ENCODE peak calls at places on chromosomes 16 and 17, in five cellular contexts. One of them, this sample, is unnamed.

GRCh38 chr17:8963017-8963416 is 2.5 kb downstream of the PIK3R5 start:
- DNase-seq in left ventricle myocardium inferior: no peak
- DNase-seq in colonic mucosa: no peak
- DNase-seq in HFF-Myc: no peak
- DNase-seq in cardiac muscle cell: no peak
- DNase-seq in this sample: no peak

GRCh38 chr16:3971261-3971660 is 90.7 kb upstream of the CREBBP start:
- DNase-seq in left ventricle myocardium inferior: no peak
- DNase-seq in colonic mucosa: no peak
- DNase-seq in HFF-Myc: no peak
- DNase-seq in cardiac muscle cell: peak
- DNase-seq in this sample: no peak

GRCh38 chr16:81431554-81432353 is 12.9 kb upstream of the CMIP start:
- DNase-seq in left ventricle myocardium inferior: no peak
- DNase-seq in colonic mucosa: no peak
- DNase-seq in HFF-Myc: peak
- DNase-seq in cardiac muscle cell: peak
- DNase-seq in this sample: no peak

GRCh38 chr17:64067642-64068041 is 47.2 kb upstream of the ICAM2 start:
- DNase-seq in left ventricle myocardium inferior: no peak
- DNase-seq in colonic mucosa: no peak
- DNase-seq in HFF-Myc: no peak
- DNase-seq in cardiac muscle cell: no peak
- DNase-seq in this sample: no peak

GRCh38 chr16:84825896-84826557 is 6.2 kb downstream of the CRISPLD2 start:
- DNase-seq in left ventricle myocardium inferior: no peak
- DNase-seq in colonic mucosa: no peak
- DNase-seq in HFF-Myc: no peak
- DNase-seq in cardiac muscle cell: no peak
- DNase-seq in this sample: no peak

GRCh38 chr16:51756447-51757123 is 605.5 kb upstream of the SALL1 start:
- DNase-seq in left ventricle myocardium inferior: no peak
- DNase-seq in colonic mucosa: no peak
- DNase-seq in HFF-Myc: no peak
- DNase-seq in cardiac muscle cell: no peak
- DNase-seq in this sample: no peak

GRCh38 chr16:85210423-85211169 is 98.3 kb upstream of the CIBAR2 start:
- DNase-seq in left ventricle myocardium inferior: no peak
- DNase-seq in colonic mucosa: no peak
- DNase-seq in HFF-Myc: no peak
- DNase-seq in cardiac muscle cell: peak
- DNase-seq in this sample: no peak

GRCh38 chr16:4970010-4970409 is 11.9 kb downstream of the SEC14L5 start:
- DNase-seq in left ventricle myocardium inferior: no peak
- DNase-seq in colonic mucosa: no peak
- DNase-seq in HFF-Myc: no peak
- DNase-seq in cardiac muscle cell: no peak
- DNase-seq in this sample: no peak

GRCh38 chr17:81388612-81389367 is 6.5 kb upstream of the BAHCC1 start:
- DNase-seq in left ventricle myocardium inferior: no peak
- DNase-seq in colonic mucosa: no peak
- DNase-seq in HFF-Myc: no peak
- DNase-seq in cardiac muscle cell: no peak
- DNase-seq in this sample: no peak

GRCh38 chr17:40561871-40562611 is 3.2 kb downstream of the CCR7 start:
- DNase-seq in left ventricle myocardium inferior: no peak
- DNase-seq in colonic mucosa: no peak
- DNase-seq in HFF-Myc: no peak
- DNase-seq in cardiac muscle cell: no peak
- DNase-seq in this sample: peak

GRCh38 chr16:3161235-3162018 is 26.6 kb upstream of the OR1F1 start:
- DNase-seq in left ventricle myocardium inferior: no peak
- DNase-seq in colonic mucosa: peak
- DNase-seq in HFF-Myc: no peak
- DNase-seq in cardiac muscle cell: no peak
- DNase-seq in this sample: no peak

GRCh38 chr16:88419790-88420189 is 33.3 kb upstream of the ZFPM1 start:
- DNase-seq in left ventricle myocardium inferior: no peak
- DNase-seq in colonic mucosa: no peak
- DNase-seq in HFF-Myc: no peak
- DNase-seq in cardiac muscle cell: no peak
- DNase-seq in this sample: no peak

GRCh38 chr17:63988741-63989621 is 9.2 kb upstream of the PRR29 start:
- DNase-seq in left ventricle myocardium inferior: peak
- DNase-seq in colonic mucosa: no peak
- DNase-seq in HFF-Myc: no peak
- DNase-seq in cardiac muscle cell: peak
- DNase-seq in this sample: no peak

GRCh38 chr16:89072216-89073130 is 21.2 kb upstream of the ACSF3 start:
- DNase-seq in left ventricle myocardium inferior: peak
- DNase-seq in colonic mucosa: no peak
- DNase-seq in HFF-Myc: peak
- DNase-seq in cardiac muscle cell: peak
- DNase-seq in this sample: no peak

GRCh38 chr16:71610936-71611871 is 14.8 kb upstream of the MARVELD3 start:
- DNase-seq in left ventricle myocardium inferior: peak
- DNase-seq in colonic mucosa: peak
- DNase-seq in HFF-Myc: peak
- DNase-seq in cardiac muscle cell: peak
- DNase-seq in this sample: peak

GRCh38 chr16:85759136-85759535 is 8.2 kb upstream of the C16orf74 start:
- DNase-seq in left ventricle myocardium inferior: no peak
- DNase-seq in colonic mucosa: no peak
- DNase-seq in HFF-Myc: no peak
- DNase-seq in cardiac muscle cell: no peak
- DNase-seq in this sample: no peak

GRCh38 chr16:3961449-3961849 is 80.9 kb upstream of the CREBBP start:
- DNase-seq in left ventricle myocardium inferior: no peak
- DNase-seq in colonic mucosa: no peak
- DNase-seq in HFF-Myc: no peak
- DNase-seq in cardiac muscle cell: no peak
- DNase-seq in this sample: no peak

GRCh38 chr16:80739523-80739922 is 64.9 kb downstream of the CDYL2 start:
- DNase-seq in left ventricle myocardium inferior: no peak
- DNase-seq in colonic mucosa: no peak
- DNase-seq in HFF-Myc: no peak
- DNase-seq in cardiac muscle cell: no peak
- DNase-seq in this sample: no peak

GRCh38 chr16:48231675-48232214 is 12.4 kb upstream of the LONP2 start:
- DNase-seq in left ventricle myocardium inferior: peak
- DNase-seq in colonic mucosa: peak
- DNase-seq in HFF-Myc: no peak
- DNase-seq in cardiac muscle cell: peak
- DNase-seq in this sample: peak

GRCh38 chr16:67733734-67734470 is 14.8 kb upstream of the GFOD2 start:
- DNase-seq in left ventricle myocardium inferior: no peak
- DNase-seq in colonic mucosa: no peak
- DNase-seq in HFF-Myc: no peak
- DNase-seq in cardiac muscle cell: no peak
- DNase-seq in this sample: no peak

GRCh38 chr16:57798267-57798810 is 4.0 kb downstream of the KIFC3 start:
- DNase-seq in left ventricle myocardium inferior: no peak
- DNase-seq in colonic mucosa: no peak
- DNase-seq in HFF-Myc: no peak
- DNase-seq in cardiac muscle cell: no peak
- DNase-seq in this sample: no peak

GRCh38 chr16:23510154-23510914 is at the start of gene GGA2:
- DNase-seq in left ventricle myocardium inferior: peak
- DNase-seq in colonic mucosa: peak
- DNase-seq in HFF-Myc: peak
- DNase-seq in cardiac muscle cell: peak
- DNase-seq in this sample: peak

GRCh38 chr17:53092072-53092471 is 730.7 kb upstream of the KIF2B start:
- DNase-seq in left ventricle myocardium inferior: no peak
- DNase-seq in colonic mucosa: no peak
- DNase-seq in HFF-Myc: no peak
- DNase-seq in cardiac muscle cell: no peak
- DNase-seq in this sample: no peak

DNA sequence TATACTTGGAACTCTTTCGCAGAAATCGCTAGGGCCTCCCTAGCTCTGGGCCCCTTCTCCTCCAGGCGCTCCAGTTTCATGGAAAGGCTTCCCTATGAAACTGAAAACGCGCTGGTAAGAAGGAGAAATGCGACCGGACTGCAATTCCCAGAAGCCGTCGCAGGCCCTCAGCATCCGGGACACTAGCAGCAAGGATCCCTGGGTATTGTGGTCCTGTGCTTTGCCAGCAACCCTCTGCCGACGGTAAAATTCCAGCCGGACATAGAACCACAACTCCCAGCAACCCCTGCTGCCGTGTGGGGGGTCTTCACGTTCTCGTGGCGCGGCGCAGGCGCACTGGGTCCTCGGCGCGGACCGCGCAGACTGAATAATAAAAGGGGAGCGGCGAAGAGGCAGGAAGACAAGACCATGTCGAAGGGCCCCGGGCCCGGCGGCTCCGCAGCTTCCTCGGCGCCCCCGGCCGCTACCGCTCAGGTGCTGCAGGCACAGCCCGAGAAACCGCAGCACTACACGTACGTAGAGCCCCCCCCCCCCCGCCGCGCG is at the start of gene UNK:
- DNase-seq in left ventricle myocardium inferior: peak
- DNase-seq in colonic mucosa: peak
- DNase-seq in HFF-Myc: peak
- DNase-seq in cardiac muscle cell: peak
- DNase-seq in this sample: peak
- H3K4me3 ChIP-seq in left ventricle myocardium inferior: peak
- H3K4me3 ChIP-seq in colonic mucosa: peak
- H3K4me3 ChIP-seq in HFF-Myc: peak
- H3K4me3 ChIP-seq in cardiac muscle cell: peak
- H3K4me3 ChIP-seq in this sample: peak

GRCh38 chr16:31439519-31439918 is 3.1 kb downstream of the ZNF843 start:
- DNase-seq in left ventricle myocardium inferior: no peak
- DNase-seq in colonic mucosa: no peak
- DNase-seq in HFF-Myc: no peak
- DNase-seq in cardiac muscle cell: no peak
- DNase-seq in this sample: no peak

GRCh38 chr16:31438414-31438813 is 4.2 kb downstream of the ZNF843 start:
- DNase-seq in left ventricle myocardium inferior: no peak
- DNase-seq in colonic mucosa: no peak
- DNase-seq in HFF-Myc: no peak
- DNase-seq in cardiac muscle cell: no peak
- DNase-seq in this sample: no peak

GRCh38 chr16:31440511-31441184 is 1.9 kb downstream of the ZNF843 start:
- DNase-seq in left ventricle myocardium inferior: no peak
- DNase-seq in colonic mucosa: no peak
- DNase-seq in HFF-Myc: no peak
- DNase-seq in cardiac muscle cell: peak
- DNase-seq in this sample: no peak

GRCh38 chr16:31436221-31437045 is 6.2 kb downstream of the ZNF843 start:
- DNase-seq in left ventricle myocardium inferior: no peak
- DNase-seq in colonic mucosa: no peak
- DNase-seq in HFF-Myc: no peak
- DNase-seq in cardiac muscle cell: no peak
- DNase-seq in this sample: no peak

DNA sequence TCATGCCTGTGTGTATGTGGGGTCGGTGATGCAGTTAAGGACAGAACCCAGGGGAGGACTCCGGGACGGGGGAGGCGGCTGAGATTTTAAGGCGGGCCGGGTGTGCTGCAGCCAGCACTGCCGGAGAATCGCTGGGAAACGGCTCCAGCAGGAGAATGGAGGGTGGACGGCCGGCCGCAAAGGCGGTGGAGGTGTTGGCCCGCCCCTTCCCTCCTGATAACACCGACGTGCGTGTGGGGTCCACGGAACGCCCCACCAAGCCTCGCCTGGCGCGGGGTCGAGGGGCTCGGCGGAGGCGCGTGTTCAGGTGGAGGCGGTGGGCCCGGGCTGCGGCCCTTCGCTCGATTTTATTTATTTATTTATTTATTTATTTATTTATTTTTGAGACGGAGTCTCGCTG is 633 bp downstream of the ZNF843 start:
- DNase-seq in left ventricle myocardium inferior: no peak
- DNase-seq in colonic mucosa: no peak
- DNase-seq in HFF-Myc: no peak
- DNase-seq in cardiac muscle cell: no peak
- DNase-seq in this sample: no peak
- H3K4me3 ChIP-seq in left ventricle myocardium inferior: peak
- H3K4me3 ChIP-seq in colonic mucosa: peak
- H3K4me3 ChIP-seq in HFF-Myc: peak
- H3K4me3 ChIP-seq in cardiac muscle cell: peak
- H3K4me3 ChIP-seq in this sample: peak

GRCh38 chr17:48052956-48053757 is 5.0 kb downstream of the NFE2L1 start:
- DNase-seq in left ventricle myocardium inferior: peak
- DNase-seq in colonic mucosa: peak
- DNase-seq in HFF-Myc: no peak
- DNase-seq in cardiac muscle cell: peak
- DNase-seq in this sample: peak

GRCh38 chr17:48054238-48055185 is 6.4 kb downstream of the NFE2L1 start:
- DNase-seq in left ventricle myocardium inferior: peak
- DNase-seq in colonic mucosa: peak
- DNase-seq in HFF-Myc: no peak
- DNase-seq in cardiac muscle cell: peak
- DNase-seq in this sample: peak

GRCh38 chr17:48053758-48054237 is 5.6 kb downstream of the NFE2L1 start:
- DNase-seq in left ventricle myocardium inferior: no peak
- DNase-seq in colonic mucosa: no peak
- DNase-seq in HFF-Myc: no peak
- DNase-seq in cardiac muscle cell: no peak
- DNase-seq in this sample: no peak

GRCh38 chr17:48051278-48051677 is 3.1 kb downstream of the NFE2L1 start:
- DNase-seq in left ventricle myocardium inferior: no peak
- DNase-seq in colonic mucosa: no peak
- DNase-seq in HFF-Myc: no peak
- DNase-seq in cardiac muscle cell: no peak
- DNase-seq in this sample: no peak

DNA sequence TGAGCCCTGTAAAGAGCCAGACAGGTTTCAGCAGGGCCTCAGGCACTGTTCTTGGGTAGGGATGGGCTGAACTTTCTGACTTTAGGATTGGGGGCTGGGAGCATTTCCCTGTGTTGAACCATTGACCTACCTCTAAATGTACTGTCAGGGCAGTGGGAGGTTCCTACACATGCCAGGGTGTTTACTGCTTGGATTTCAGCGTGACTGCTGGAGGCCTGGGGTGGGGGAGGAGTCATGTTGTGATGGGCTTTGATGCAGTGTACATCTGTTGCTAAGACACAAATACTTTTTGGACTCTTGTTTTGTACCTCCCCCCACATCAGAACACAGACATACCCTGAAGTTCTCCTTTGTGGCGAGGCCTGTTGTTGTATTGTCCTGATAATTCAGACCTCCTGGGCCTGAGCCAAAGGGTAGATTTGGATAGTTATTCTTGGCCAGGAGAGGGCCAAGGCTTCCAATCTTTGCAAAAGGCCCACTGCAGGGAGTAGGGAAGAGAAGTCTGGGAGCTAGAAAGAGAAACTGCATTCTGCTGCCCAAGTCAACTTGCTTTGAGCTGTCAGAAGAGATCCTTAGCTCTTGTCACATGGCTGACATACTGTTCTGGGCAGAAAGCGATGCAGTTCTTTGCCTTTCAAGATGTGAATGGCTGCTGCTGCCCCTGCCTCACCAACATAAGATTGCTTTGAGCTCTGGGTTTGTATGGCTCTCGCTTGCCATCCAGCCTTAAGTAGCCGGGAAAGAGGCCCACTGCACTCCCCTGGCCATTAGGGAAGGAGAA is 3.7 kb downstream of the NFE2L1 start:
- DNase-seq in left ventricle myocardium inferior: peak
- DNase-seq in colonic mucosa: peak
- DNase-seq in HFF-Myc: no peak
- DNase-seq in cardiac muscle cell: peak
- DNase-seq in this sample: peak
- H3K4me3 ChIP-seq in left ventricle myocardium inferior: peak
- H3K4me3 ChIP-seq in colonic mucosa: no peak
- H3K4me3 ChIP-seq in HFF-Myc: peak
- H3K4me3 ChIP-seq in cardiac muscle cell: no peak
- H3K4me3 ChIP-seq in this sample: no peak

GRCh38 chr17:48014603-48015037 is 23.0 kb downstream of the COPZ2 start:
- DNase-seq in left ventricle myocardium inferior: no peak
- DNase-seq in colonic mucosa: no peak
- DNase-seq in HFF-Myc: no peak
- DNase-seq in cardiac muscle cell: no peak
- DNase-seq in this sample: no peak
- H3K4me3 ChIP-seq in left ventricle myocardium inferior: no peak
- H3K4me3 ChIP-seq in colonic mucosa: no peak
- H3K4me3 ChIP-seq in HFF-Myc: no peak
- H3K4me3 ChIP-seq in cardiac muscle cell: no peak
- H3K4me3 ChIP-seq in this sample: no peak